ENCODE peak calls at places on chromosomes 4 and X, in eight cellular contexts. One of them, this sample, is unnamed.

GRCh38 chrX:149497626-149498025 is 7.5 kb downstream of the IDS start:
- DNase-seq in GM23248: peak; percentile 86
- DNase-seq in left lung: no peak
- DNase-seq in cardiac muscle cell: no peak
- DNase-seq in esophagus squamous epithelium: no peak
- DNase-seq in GM23338: no peak
- DNase-seq in H1: no peak
- DNase-seq in cardiac fibroblast: peak; percentile 67
- DNase-seq in this sample: peak; percentile 43

GRCh38 chrX:40504801-40505605 is 75.8 kb upstream of the ATP6AP2 start:
- DNase-seq in GM23248: peak; percentile 69
- DNase-seq in left lung: no peak
- DNase-seq in cardiac muscle cell: no peak
- DNase-seq in esophagus squamous epithelium: no peak
- DNase-seq in GM23338: peak; percentile 23
- DNase-seq in H1: no peak
- DNase-seq in cardiac fibroblast: peak; percentile 76
- DNase-seq in this sample: peak; percentile 94

GRCh38 chrX:17656556-17656955 is 80.7 kb upstream of the SCML1 start:
- DNase-seq in GM23248: no peak
- DNase-seq in left lung: no peak
- DNase-seq in cardiac muscle cell: no peak
- DNase-seq in esophagus squamous epithelium: no peak
- DNase-seq in GM23338: peak; percentile 14
- DNase-seq in H1: peak; percentile 44
- DNase-seq in cardiac fibroblast: no peak
- DNase-seq in this sample: no peak

GRCh38 chr4:139977838-139978604 is 176.0 kb downstream of the MAML3 start:
- DNase-seq in GM23248: no peak
- DNase-seq in left lung: peak; percentile 47
- DNase-seq in cardiac muscle cell: no peak
- DNase-seq in esophagus squamous epithelium: no peak
- DNase-seq in GM23338: no peak
- DNase-seq in H1: no peak
- DNase-seq in cardiac fibroblast: no peak
- DNase-seq in this sample: no peak

GRCh38 chr4:8323947-8324555 is 54.5 kb downstream of the HTRA3 start:
- DNase-seq in GM23248: no peak
- DNase-seq in left lung: peak; percentile 19
- DNase-seq in cardiac muscle cell: no peak
- DNase-seq in esophagus squamous epithelium: no peak
- DNase-seq in GM23338: no peak
- DNase-seq in H1: peak; percentile 30
- DNase-seq in cardiac fibroblast: no peak
- DNase-seq in this sample: no peak

GRCh38 chr4:123014038-123014437 is 91.6 kb upstream of the NUDT6 start:
- DNase-seq in GM23248: no peak
- DNase-seq in left lung: no peak
- DNase-seq in cardiac muscle cell: no peak
- DNase-seq in esophagus squamous epithelium: no peak
- DNase-seq in GM23338: no peak
- DNase-seq in H1: no peak
- DNase-seq in cardiac fibroblast: peak; percentile 10
- DNase-seq in this sample: peak; percentile 12

GRCh38 chr4:128322311-128322710 is 34.7 kb upstream of the PGRMC2 start:
- DNase-seq in GM23248: peak; percentile 30
- DNase-seq in left lung: no peak
- DNase-seq in cardiac muscle cell: no peak
- DNase-seq in esophagus squamous epithelium: no peak
- DNase-seq in GM23338: no peak
- DNase-seq in H1: no peak
- DNase-seq in cardiac fibroblast: peak; percentile 31
- DNase-seq in this sample: peak; percentile 33

GRCh38 chrX:152845618-152846240 is 14.9 kb downstream of the NSDHL start:
- DNase-seq in GM23248: no peak
- DNase-seq in left lung: no peak
- DNase-seq in cardiac muscle cell: no peak
- DNase-seq in esophagus squamous epithelium: no peak
- DNase-seq in GM23338: no peak
- DNase-seq in H1: no peak
- DNase-seq in cardiac fibroblast: no peak
- DNase-seq in this sample: no peak

GRCh38 chr4:121728798-121729226 is 32.0 kb upstream of the ANXA5 start:
- DNase-seq in GM23248: peak; percentile 86
- DNase-seq in left lung: no peak
- DNase-seq in cardiac muscle cell: no peak
- DNase-seq in esophagus squamous epithelium: no peak
- DNase-seq in GM23338: no peak
- DNase-seq in H1: no peak
- DNase-seq in cardiac fibroblast: peak; percentile 84
- DNase-seq in this sample: peak; percentile 47

GRCh38 chr4:175070444-175070843 is 152.3 kb downstream of the ADAM29 start:
- DNase-seq in GM23248: no peak
- DNase-seq in left lung: no peak
- DNase-seq in cardiac muscle cell: no peak
- DNase-seq in esophagus squamous epithelium: no peak
- DNase-seq in GM23338: peak; percentile 19
- DNase-seq in H1: no peak
- DNase-seq in cardiac fibroblast: no peak
- DNase-seq in this sample: no peak

GRCh38 chr4:99807666-99808065 is 9.0 kb upstream of the DAPP1 start:
- DNase-seq in GM23248: no peak
- DNase-seq in left lung: no peak
- DNase-seq in cardiac muscle cell: no peak
- DNase-seq in esophagus squamous epithelium: no peak
- DNase-seq in GM23338: no peak
- DNase-seq in H1: no peak
- DNase-seq in cardiac fibroblast: peak; percentile 15
- DNase-seq in this sample: no peak

GRCh38 chr4:176789955-176790354 is 2.8 kb downstream of the VEGFC start:
- DNase-seq in GM23248: peak; percentile 88
- DNase-seq in left lung: no peak
- DNase-seq in cardiac muscle cell: peak; percentile 48
- DNase-seq in esophagus squamous epithelium: no peak
- DNase-seq in GM23338: peak; percentile 54
- DNase-seq in H1: no peak
- DNase-seq in cardiac fibroblast: peak; percentile 82
- DNase-seq in this sample: peak; percentile 75

GRCh38 chrX:8913665-8914409 is 112.7 kb upstream of the FAM9A start:
- DNase-seq in GM23248: peak; percentile 81
- DNase-seq in left lung: peak; percentile 34
- DNase-seq in cardiac muscle cell: no peak
- DNase-seq in esophagus squamous epithelium: no peak
- DNase-seq in GM23338: no peak
- DNase-seq in H1: no peak
- DNase-seq in cardiac fibroblast: peak; percentile 40
- DNase-seq in this sample: peak; percentile 10

GRCh38 chr4:142404191-142404611 is 441.9 kb downstream of the INPP4B start:
- DNase-seq in GM23248: peak; percentile 95
- DNase-seq in left lung: peak; percentile 42
- DNase-seq in cardiac muscle cell: no peak
- DNase-seq in esophagus squamous epithelium: no peak
- DNase-seq in GM23338: no peak
- DNase-seq in H1: no peak
- DNase-seq in cardiac fibroblast: peak; percentile 91
- DNase-seq in this sample: peak; percentile 77

GRCh38 chrX:139639253-139639652 is 68.7 kb downstream of the MCF2 start:
- DNase-seq in GM23248: no peak
- DNase-seq in left lung: no peak
- DNase-seq in cardiac muscle cell: no peak
- DNase-seq in esophagus squamous epithelium: no peak
- DNase-seq in GM23338: no peak
- DNase-seq in H1: no peak
- DNase-seq in cardiac fibroblast: no peak
- DNase-seq in this sample: no peak

GRCh38 chr4:180391613-180392012 is 1851.6 kb upstream of the TENM3 start:
- DNase-seq in GM23248: no peak
- DNase-seq in left lung: no peak
- DNase-seq in cardiac muscle cell: no peak
- DNase-seq in esophagus squamous epithelium: no peak
- DNase-seq in GM23338: no peak
- DNase-seq in H1: no peak
- DNase-seq in cardiac fibroblast: no peak
- DNase-seq in this sample: no peak

GRCh38 chr4:47525154-47525819 is 40.2 kb downstream of the ATP10D start:
- DNase-seq in GM23248: peak; percentile 94
- DNase-seq in left lung: no peak
- DNase-seq in cardiac muscle cell: no peak
- DNase-seq in esophagus squamous epithelium: no peak
- DNase-seq in GM23338: no peak
- DNase-seq in H1: no peak
- DNase-seq in cardiac fibroblast: peak; percentile 94
- DNase-seq in this sample: peak; percentile 95

GRCh38 chr4:10635096-10635495 is 49.5 kb downstream of the CLNK start:
- DNase-seq in GM23248: no peak
- DNase-seq in left lung: no peak
- DNase-seq in cardiac muscle cell: no peak
- DNase-seq in esophagus squamous epithelium: no peak
- DNase-seq in GM23338: no peak
- DNase-seq in H1: no peak
- DNase-seq in cardiac fibroblast: no peak
- DNase-seq in this sample: no peak

GRCh38 chrX:150683112-150683511 is 10.1 kb upstream of the MTMR1 start:
- DNase-seq in GM23248: no peak
- DNase-seq in left lung: no peak
- DNase-seq in cardiac muscle cell: no peak
- DNase-seq in esophagus squamous epithelium: no peak
- DNase-seq in GM23338: no peak
- DNase-seq in H1: no peak
- DNase-seq in cardiac fibroblast: no peak
- DNase-seq in this sample: no peak
- H3K4me3 ChIP-seq in GM23248: no peak overlapping the region
- H3K4me3 ChIP-seq in left lung: no peak overlapping the region
- H3K4me3 ChIP-seq in cardiac muscle cell: no peak overlapping the region
- H3K4me3 ChIP-seq in esophagus squamous epithelium: no peak overlapping the region
- H3K4me3 ChIP-seq in GM23338: no peak overlapping the region
- H3K4me3 ChIP-seq in H1: no peak overlapping the region
- H3K4me3 ChIP-seq in cardiac fibroblast: no peak overlapping the region
- H3K4me3 ChIP-seq in this sample: no peak overlapping the region

GRCh38 chrX:19827088-19827487 is 60.3 kb downstream of the SH3KBP1 start:
- DNase-seq in GM23248: no peak
- DNase-seq in left lung: no peak
- DNase-seq in cardiac muscle cell: no peak
- DNase-seq in esophagus squamous epithelium: no peak
- DNase-seq in GM23338: no peak
- DNase-seq in H1: no peak
- DNase-seq in cardiac fibroblast: no peak
- DNase-seq in this sample: no peak

GRCh38 chrX:19824603-19825002 is 62.8 kb downstream of the SH3KBP1 start:
- DNase-seq in GM23248: peak; percentile 73
- DNase-seq in left lung: no peak
- DNase-seq in cardiac muscle cell: no peak
- DNase-seq in esophagus squamous epithelium: no peak
- DNase-seq in GM23338: no peak
- DNase-seq in H1: no peak
- DNase-seq in cardiac fibroblast: peak; percentile 26
- DNase-seq in this sample: peak; percentile 53

GRCh38 chrX:19825271-19825670 is 62.1 kb downstream of the SH3KBP1 start:
- DNase-seq in GM23248: no peak
- DNase-seq in left lung: no peak
- DNase-seq in cardiac muscle cell: no peak
- DNase-seq in esophagus squamous epithelium: no peak
- DNase-seq in GM23338: no peak
- DNase-seq in H1: no peak
- DNase-seq in cardiac fibroblast: no peak
- DNase-seq in this sample: no peak

GRCh38 chrX:19823031-19823430 is 64.4 kb downstream of the SH3KBP1 start:
- DNase-seq in GM23248: no peak
- DNase-seq in left lung: no peak
- DNase-seq in cardiac muscle cell: no peak
- DNase-seq in esophagus squamous epithelium: no peak
- DNase-seq in GM23338: no peak
- DNase-seq in H1: no peak
- DNase-seq in cardiac fibroblast: no peak
- DNase-seq in this sample: no peak
- H3K4me3 ChIP-seq in GM23248: no peak overlapping the region
- H3K4me3 ChIP-seq in left lung: no peak overlapping the region
- H3K4me3 ChIP-seq in cardiac muscle cell: no peak overlapping the region
- H3K4me3 ChIP-seq in esophagus squamous epithelium: no peak overlapping the region
- H3K4me3 ChIP-seq in GM23338: no peak overlapping the region
- H3K4me3 ChIP-seq in H1: no peak overlapping the region
- H3K4me3 ChIP-seq in cardiac fibroblast: no peak overlapping the region
- H3K4me3 ChIP-seq in this sample: no peak overlapping the region

DNA sequence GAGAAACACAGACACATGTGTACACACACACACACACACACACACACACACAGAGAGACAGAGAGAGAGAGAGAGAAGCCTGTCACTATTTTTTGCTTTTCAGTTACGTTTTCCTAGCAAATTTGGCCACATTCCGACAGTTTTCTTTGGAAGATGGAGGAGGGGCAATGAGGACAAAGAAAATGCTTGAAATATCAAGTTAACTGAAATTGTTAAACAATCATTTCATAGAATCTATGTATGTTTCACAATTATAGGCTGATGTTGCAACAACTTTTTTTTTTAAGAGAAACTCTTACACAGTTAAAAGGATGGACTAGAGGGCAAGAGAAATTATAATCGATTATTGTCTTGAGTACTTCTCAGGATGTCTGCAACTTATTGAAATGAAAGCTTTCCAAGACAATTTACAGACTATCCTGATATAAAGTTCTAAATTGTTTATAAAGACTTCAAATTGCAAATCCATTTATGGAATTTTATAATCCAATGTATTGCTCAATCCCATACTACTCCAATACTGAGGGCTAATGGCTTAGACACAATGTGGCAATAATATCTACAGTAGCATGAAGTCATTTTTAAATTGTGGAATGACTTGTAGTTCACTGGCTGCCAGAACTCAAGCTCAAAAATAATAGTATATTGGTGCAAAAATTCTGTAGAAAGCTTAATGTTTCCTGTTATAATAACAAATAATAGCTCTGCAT is 647.0 kb upstream of the PCDH7 start:
- DNase-seq in GM23248: no peak
- DNase-seq in left lung: no peak
- DNase-seq in cardiac muscle cell: no peak
- DNase-seq in esophagus squamous epithelium: no peak
- DNase-seq in GM23338: no peak
- DNase-seq in H1: no peak
- DNase-seq in cardiac fibroblast: peak; percentile 5
- DNase-seq in this sample: no peak
- H3K4me3 ChIP-seq in GM23248: no peak overlapping the region
- H3K4me3 ChIP-seq in left lung: no peak overlapping the region
- H3K4me3 ChIP-seq in cardiac muscle cell: no peak overlapping the region
- H3K4me3 ChIP-seq in esophagus squamous epithelium: no peak overlapping the region
- H3K4me3 ChIP-seq in GM23338: no peak overlapping the region
- H3K4me3 ChIP-seq in H1: no peak overlapping the region
- H3K4me3 ChIP-seq in cardiac fibroblast: no peak overlapping the region
- H3K4me3 ChIP-seq in this sample: no peak overlapping the region

DNA sequence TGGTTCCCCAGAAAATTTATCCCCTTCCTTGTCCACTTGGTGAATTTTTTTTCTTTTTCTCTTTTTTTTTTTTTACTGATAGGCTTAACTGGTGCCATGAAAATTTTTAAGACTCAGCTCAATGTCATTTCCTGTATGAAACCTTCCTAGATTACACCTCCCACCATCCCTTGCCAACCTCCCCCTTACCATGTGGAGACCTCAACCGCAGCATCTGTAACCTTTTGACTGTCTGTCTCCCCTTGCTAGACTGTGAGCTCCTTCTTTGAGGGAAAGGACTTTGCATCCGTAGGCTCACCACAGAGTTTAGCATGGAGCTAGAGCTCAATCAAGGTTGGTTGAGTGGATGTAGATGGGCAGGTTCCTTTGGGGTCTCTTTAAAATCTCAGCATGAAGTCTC is 5.2 kb upstream of the PGRMC1 start:
- DNase-seq in GM23248: no peak
- DNase-seq in left lung: no peak
- DNase-seq in cardiac muscle cell: no peak
- DNase-seq in esophagus squamous epithelium: no peak
- DNase-seq in GM23338: no peak
- DNase-seq in H1: no peak
- DNase-seq in cardiac fibroblast: no peak
- DNase-seq in this sample: no peak
- H3K4me3 ChIP-seq in GM23248: no peak overlapping the region
- H3K4me3 ChIP-seq in left lung: no peak overlapping the region
- H3K4me3 ChIP-seq in cardiac muscle cell: no peak overlapping the region
- H3K4me3 ChIP-seq in esophagus squamous epithelium: no peak overlapping the region
- H3K4me3 ChIP-seq in GM23338: no peak overlapping the region
- H3K4me3 ChIP-seq in H1: no peak overlapping the region
- H3K4me3 ChIP-seq in cardiac fibroblast: no peak overlapping the region
- H3K4me3 ChIP-seq in this sample: no peak overlapping the region

This sample was measured in choroid plexus epithelial cell.